ENCODE peak calls at places on chromosomes 2 and 18, in ten cellular contexts. O is thoracic aorta, H is PC-3, P is left lung, I is AG04449, R is prostate gland, Q is tibial nerve, L is colonic mucosa, F is choroid plexus epithelial cell, X is ovary. J is an unnamed sample.

GRCh38 chr2:24722141-24722790 is 70.9 kb downstream of the PTRHD1 start:
- DNase-seq in I (no peak), Q (no peak), X (no peak), F (no peak), L (no peak), H (no peak), P (no peak), R (no peak), O (no peak), J (no peak)

GRCh38 chr2:15749460-15750432 is 158.1 kb downstream of the DDX1 start:
- DNase-seq in H (no peak), I (no peak), X (no peak), R (no peak), L (no peak), F (no peak), Q (no peak), O (no peak), P (no peak), J (no peak)

GRCh38 chr2:186695081-186695756 is 1.4 kb downstream of the FAM171B start:
- DNase-seq in H (peak; percentile 7), X (peak; percentile 21), R (no peak), O (no peak), Q (no peak), L (no peak), F (peak; percentile 72), I (no peak), P (no peak), J (no peak)

GRCh38 chr2:234995332-234996007 is 43.7 kb downstream of the SH3BP4 start:
- DNase-seq in X (peak; percentile 40), P (no peak), L (peak; percentile 47), H (no peak), Q (peak; percentile 57), I (no peak), F (no peak), R (no peak), O (no peak), J (no peak)

GRCh38 chr2:233692648-233693047 is at the start of gene UGT1A6:
- DNase-seq in H (no peak), O (no peak), X (no peak), Q (no peak), I (no peak), F (no peak), L (no peak), R (no peak), P (no peak), J (no peak)

GRCh38 chr2:120283649-120284048 is 31.0 kb downstream of the RALB start:
- DNase-seq in O (no peak), Q (no peak), P (no peak), L (no peak), H (no peak), F (peak; percentile 86), I (no peak), X (no peak), R (no peak), J (no peak)

GRCh38 chr2:201821080-201821479 is 14.7 kb downstream of the CDK15 start:
- DNase-seq in X (no peak), F (no peak), R (no peak), O (no peak), Q (no peak), I (no peak), H (no peak), P (no peak), L (no peak), J (no peak)

GRCh38 chr2:101113441-101114267 is 37.5 kb downstream of the TBC1D8 start:
- DNase-seq in H (peak; percentile 90), I (peak; percentile 44), L (peak; percentile 46), R (peak; percentile 87), X (no peak), O (no peak), Q (no peak), P (no peak), F (peak; percentile 97), J (peak; percentile 82)

GRCh38 chr2:219314804-219315468 is 5.7 kb upstream of the PTPRN start:
- DNase-seq in R (no peak), O (no peak), Q (no peak), P (no peak), I (no peak), L (no peak), H (peak; percentile 36), X (no peak), F (no peak), J (no peak)

GRCh38 chr2:65355190-65355831 is 77.1 kb downstream of the SPRED2 start:
- DNase-seq in Q (no peak), I (no peak), O (no peak), X (no peak), L (peak; percentile 34), F (no peak), H (peak; percentile 60), P (no peak), R (no peak), J (no peak)

GRCh38 chr2:8003462-8004075 is 678.3 kb upstream of the ID2 start:
- DNase-seq in F (peak; percentile 67), X (peak; percentile 73), P (peak; percentile 45), I (peak; percentile 31), R (peak; percentile 14), L (no peak), Q (peak; percentile 65), O (peak; percentile 28), H (no peak), J (peak; percentile 71)

GRCh38 chr2:70388128-70388527 is 86.3 kb upstream of the FAM136A start:
- DNase-seq in R (no peak), I (no peak), X (no peak), H (peak; percentile 96), Q (no peak), O (no peak), L (no peak), P (no peak), F (no peak), J (no peak)

DNA sequence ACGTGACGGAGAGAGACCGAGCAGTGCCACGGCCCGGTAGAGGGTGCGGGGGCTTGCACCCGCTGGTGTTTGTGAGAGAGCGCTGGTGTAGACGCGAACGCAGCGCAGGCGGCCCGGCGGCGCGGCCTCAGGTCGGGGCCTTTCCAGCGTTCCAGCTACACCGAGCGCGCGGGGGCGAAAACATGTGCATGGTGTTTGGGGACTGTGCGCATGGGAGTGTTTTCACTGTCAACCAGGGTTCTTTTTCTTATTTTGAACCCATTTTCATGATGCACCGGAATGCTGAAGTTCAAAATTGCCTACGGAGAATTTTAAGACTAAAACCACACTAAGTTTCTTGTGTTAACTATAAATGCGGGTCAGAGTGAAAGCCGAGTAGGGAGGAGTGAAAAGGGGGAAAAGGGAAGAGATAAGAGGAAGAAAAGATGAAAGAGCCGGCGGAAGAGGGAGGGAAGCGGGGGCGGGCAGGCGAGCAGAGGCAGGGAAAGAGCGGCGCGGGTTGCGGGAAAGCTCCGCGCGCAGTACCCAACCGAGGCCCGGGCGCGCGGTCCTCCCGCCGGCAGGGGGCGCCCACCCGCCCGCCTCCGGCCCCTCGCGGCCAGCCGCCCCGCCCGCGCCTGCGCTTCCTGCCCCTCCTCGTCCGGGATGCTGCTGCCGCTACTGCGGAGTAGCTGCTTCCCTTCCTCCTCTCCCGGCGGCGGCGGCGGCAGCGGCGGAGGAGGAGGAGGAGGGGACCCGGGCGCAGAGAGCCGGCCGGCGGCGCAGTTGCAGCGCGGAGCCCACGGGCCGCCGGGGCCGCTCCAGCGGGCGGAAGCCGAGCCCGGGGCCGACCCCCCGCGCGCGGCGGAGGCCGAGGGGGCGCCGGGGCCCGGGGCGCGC is at the start of gene RAB12:
- DNase-seq in L (peak; percentile 84), O (peak; percentile 26), H (peak; percentile 82), I (no peak), P (peak; percentile 98), F (peak; percentile 86), R (peak; percentile 76), X (peak; percentile 88), Q (peak; percentile 72), J (peak; percentile 52)
- TF ChIP-seq CTCF in L (peak; percentile 42), O (peak; percentile 49), H (peak; percentile 43), I (peak; percentile 52), P (peak; percentile 61), F (peak; percentile 28), R (peak; percentile 58), X (peak; percentile 86), Q (peak; percentile 94), J (peak; percentile 19)

DNA sequence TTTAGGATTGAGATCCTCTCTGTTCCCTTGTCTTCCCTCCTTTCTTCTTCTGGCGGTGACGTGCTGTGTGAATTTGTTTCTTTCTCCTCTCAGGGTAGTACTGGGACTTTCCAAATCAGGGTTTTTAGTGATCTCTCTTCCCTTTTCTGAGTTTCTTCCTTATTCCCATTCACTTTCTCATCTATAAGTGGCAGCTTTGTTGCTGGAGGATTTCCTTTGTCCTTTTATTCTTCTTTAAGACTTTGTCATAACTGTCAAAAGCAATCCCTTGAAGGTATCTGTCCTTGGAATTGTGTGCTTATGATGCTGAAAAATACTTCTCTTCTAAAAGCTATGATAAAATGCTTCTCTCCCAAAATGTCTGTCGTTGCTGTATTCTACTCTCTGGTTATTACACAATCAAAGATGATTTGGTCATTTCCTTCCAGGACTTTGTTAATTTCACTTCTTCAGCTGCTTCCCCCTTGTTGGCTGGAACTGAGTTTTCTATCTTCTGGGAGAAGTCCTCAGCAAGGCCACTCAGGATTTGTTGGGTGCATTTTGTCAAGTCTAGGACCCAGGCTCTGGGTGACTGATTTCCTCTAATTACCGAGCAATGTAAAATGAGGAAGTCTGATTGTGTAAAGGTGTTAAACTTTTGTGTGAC is 4.9 kb upstream of the IL1B start:
- DNase-seq in Q (no peak), O (no peak), P (no peak), R (no peak), F (no peak), H (no peak), I (no peak), L (no peak), X (no peak), J (no peak)
- H3K4me3 ChIP-seq in Q (no peak overlapping the region), O (no peak overlapping the region), P (no peak overlapping the region), R (no peak overlapping the region), F (no peak overlapping the region), H (no peak overlapping the region), I (no peak overlapping the region), L (no peak overlapping the region), X (no peak overlapping the region), J (no peak overlapping the region)

GRCh38 chr18:33751613-33752221 is 173.7 kb downstream of the ASXL3 start:
- DNase-seq in R (no peak), Q (no peak), I (no peak), F (peak; percentile 57), O (no peak), X (no peak), H (peak; percentile 9), P (no peak), L (no peak), J (no peak)
- TF ChIP-seq CTCF in R (peak; percentile 60), Q (peak; percentile 24), I (peak; percentile 39), F (peak; percentile 59), O (no peak), X (peak; percentile 16), H (peak; percentile 48), P (no peak), L (peak; percentile 47), J (peak; percentile 20)

DNA sequence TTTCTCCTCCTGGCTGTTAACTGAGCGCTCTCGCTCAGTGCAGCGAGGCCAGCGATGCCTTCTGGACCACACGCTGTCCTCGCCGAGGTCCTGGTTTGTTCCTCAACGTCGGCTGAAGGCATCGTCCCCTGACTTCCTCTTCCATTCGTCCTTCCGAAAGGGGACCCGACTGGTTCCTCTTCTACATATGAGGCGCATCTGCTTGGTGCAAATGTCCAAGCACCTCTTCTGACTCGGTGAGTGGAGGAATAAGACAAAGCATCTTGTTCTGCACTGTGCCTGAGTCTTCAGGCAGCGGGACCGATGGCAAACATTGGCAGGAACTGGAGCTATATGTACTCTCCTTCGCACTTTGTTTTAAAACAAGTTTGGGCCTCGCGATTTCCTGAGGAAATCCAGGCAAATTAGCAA is 651 bp upstream of the KCNS3 start:
- DNase-seq in O (no peak), R (peak; percentile 10), P (no peak), Q (peak; percentile 13), X (no peak), H (no peak), I (no peak), L (peak; percentile 36), F (no peak), J (no peak)
- H3K4me3 ChIP-seq in O (peak overlapping the region; percentile 77), R (peak overlapping the region; percentile 50), P (peak overlapping the region; percentile 72), Q (peak overlapping the region; percentile 57), X (peak overlapping the region; percentile 48), H (peak overlapping the region; percentile 64), I (peak overlapping the region; percentile 46), L (peak overlapping the region; percentile 79), F (peak overlapping the region; percentile 47), J (peak overlapping the region; percentile 38)